ENCODE peak calls at places on chromosome 14, in four cellular contexts. T is HL-60, Z is A673, J is psoas muscle. N is an unnamed sample.

GRCh38 chr14:65167072-65167645 is 64.8 kb upstream of the MAX start:
- DNase-seq in T (no peak), Z (no peak), J (no peak), N (peak)

GRCh38 chr14:37859177-37859576 is 263.7 kb downstream of the TTC6 start:
- DNase-seq in T (no peak), Z (no peak), J (no peak), N (no peak)

GRCh38 chr14:45199246-45199645 is 53.8 kb downstream of the MIS18BP1 start:
- DNase-seq in T (no peak), Z (no peak), J (no peak), N (no peak)

GRCh38 chr14:58919262-58919661 is 269.2 kb upstream of the DAAM1 start:
- DNase-seq in T (no peak), Z (peak), J (no peak), N (no peak)

GRCh38 chr14:105473677-105474477 is 744 bp upstream of the CRIP2 start:
- DNase-seq in T (peak), Z (peak), J (peak), N (no peak)

GRCh38 chr14:54681819-54682261 is 114.9 kb downstream of the SAMD4A start:
- DNase-seq in T (no peak), Z (peak), J (no peak), N (no peak)

GRCh38 chr14:71449316-71450055 is 482.7 kb upstream of the RGS6 start:
- DNase-seq in T (no peak), Z (no peak), J (no peak), N (no peak)

GRCh38 chr14:24403294-24404013 is 4.7 kb downstream of the NYNRIN start:
- DNase-seq in T (no peak), Z (no peak), J (no peak), N (no peak)

GRCh38 chr14:27040552-27040951 is 442.7 kb upstream of the NOVA1 start:
- DNase-seq in T (no peak), Z (no peak), J (no peak), N (no peak)

GRCh38 chr14:92575061-92575772 is 61.6 kb downstream of the RIN3 start:
- DNase-seq in T (no peak), Z (no peak), J (no peak), N (no peak)
- TF ChIP-seq CTCF in T (no peak), Z (no peak), J (no peak), N (no peak)

GRCh38 chr14:100059433-100059781 is 5.8 kb upstream of the EVL start:
- DNase-seq in T (no peak), Z (no peak), J (no peak), N (no peak)

GRCh38 chr14:100056431-100056830 is 8.8 kb upstream of the EVL start:
- DNase-seq in T (no peak), Z (no peak), J (no peak), N (no peak)

GRCh38 chr14:100058777-100059432 is 6.3 kb upstream of the EVL start:
- DNase-seq in T (no peak), Z (no peak), J (no peak), N (no peak)

GRCh38 chr14:100054553-100055075 is 10.6 kb upstream of the EVL start:
- DNase-seq in T (no peak), Z (no peak), J (no peak), N (no peak)

GRCh38 chr14:100056964-100057817 is 8.0 kb upstream of the EVL start:
- DNase-seq in T (no peak), Z (peak), J (no peak), N (no peak)
- TF ChIP-seq CTCF in T (no peak), Z (peak), J (peak), N (peak)

GRCh38 chr14:23040100-23040499 is 1.9 kb upstream of the PSMB11 start:
- DNase-seq in T (no peak), Z (no peak), J (no peak), N (no peak)

GRCh38 chr14:23035303-23036164 is 834 bp upstream of the PSMB5 start:
- DNase-seq in T (no peak), Z (no peak), J (no peak), N (no peak)

GRCh38 chr14:23033801-23034497 is 751 bp downstream of the PSMB5 start:
- DNase-seq in T (no peak), Z (peak), J (no peak), N (no peak)

GRCh38 chr14:23030936-23031335 is 3.8 kb downstream of the PSMB5 start:
- DNase-seq in T (no peak), Z (no peak), J (no peak), N (no peak)

GRCh38 chr14:23034498-23035302 is at the start of gene PSMB5:
- DNase-seq in T (peak), Z (peak), J (peak), N (peak)
- TF ChIP-seq CTCF in T (no peak), Z (no peak), J (no peak), N (no peak)

DNA sequence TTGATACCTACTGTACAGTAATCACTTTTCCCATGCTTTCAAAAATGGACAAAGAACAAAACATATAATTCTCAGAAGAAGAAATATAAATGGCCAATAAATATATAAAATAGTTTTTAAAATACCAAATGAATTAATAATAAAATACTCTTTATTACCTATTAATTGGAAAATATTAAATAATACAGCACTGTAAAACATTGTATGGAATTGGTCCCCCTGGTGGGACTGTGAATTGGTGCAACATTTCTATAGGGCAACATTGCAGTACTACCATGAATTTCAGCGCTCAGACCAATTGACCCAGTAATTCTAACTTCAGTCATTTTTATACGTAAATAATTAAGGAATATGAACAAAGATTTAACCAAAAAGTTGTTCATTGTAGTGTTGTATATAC is 162.6 kb downstream of the PELI2 start:
- DNase-seq in T (no peak), Z (no peak), J (no peak), N (no peak)
- TF ChIP-seq CTCF in T (no peak), Z (peak), J (no peak), N (peak)

GRCh38 chr14:32012062-32012461 is 65.0 kb upstream of the ARHGAP5 start:
- DNase-seq in T (no peak), Z (no peak), J (no peak), N (no peak)

GRCh38 chr14:32012571-32012970 is 64.5 kb upstream of the ARHGAP5 start:
- DNase-seq in T (no peak), Z (no peak), J (no peak), N (no peak)

GRCh38 chr14:32014498-32014897 is 62.6 kb upstream of the ARHGAP5 start:
- DNase-seq in T (no peak), Z (no peak), J (no peak), N (no peak)

GRCh38 chr14:32011225-32011624 is 65.9 kb upstream of the ARHGAP5 start:
- DNase-seq in T (no peak), Z (no peak), J (no peak), N (no peak)

DNA sequence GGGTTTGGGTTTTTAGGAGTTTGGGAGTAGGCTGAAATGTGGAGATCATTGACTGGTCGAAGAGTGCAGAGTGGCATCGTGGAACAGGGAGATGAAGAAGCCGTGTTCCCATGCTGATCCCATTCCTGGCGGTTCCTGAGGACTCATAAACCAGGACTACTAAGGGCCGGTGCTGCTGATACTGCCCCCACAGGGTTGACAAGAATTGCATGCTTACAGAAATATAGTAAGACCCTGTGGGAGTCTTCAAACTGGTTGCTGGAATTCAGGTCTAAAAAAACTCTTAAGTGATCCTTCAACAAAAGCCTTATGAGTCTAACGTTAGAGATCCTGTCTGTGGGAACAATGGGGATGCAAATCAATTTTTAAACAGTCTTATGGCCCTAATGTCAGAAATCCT is 64.0 kb upstream of the ARHGAP5 start:
- DNase-seq in T (no peak), Z (peak), J (no peak), N (no peak)
- TF ChIP-seq CTCF in T (no peak), Z (peak), J (no peak), N (no peak)

DNA sequence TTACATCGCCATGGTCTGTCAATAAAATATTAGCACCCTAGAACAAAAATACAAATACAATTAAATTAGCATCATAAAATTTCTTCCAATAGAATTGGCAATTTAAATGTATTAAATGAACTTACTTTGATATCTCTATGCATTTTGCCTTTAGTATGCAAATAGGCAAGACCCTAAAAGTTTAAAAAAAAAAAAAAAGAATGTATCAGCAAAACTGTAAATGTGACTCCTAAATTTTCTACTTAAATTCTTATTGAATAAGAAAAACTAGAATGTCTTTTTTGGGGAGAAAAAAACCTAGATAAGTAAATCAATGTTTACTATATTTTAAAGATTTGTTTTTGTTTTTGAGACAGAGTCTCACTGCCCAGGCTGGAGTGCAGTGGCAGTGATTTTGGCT is 56.2 kb downstream of the MAP4K5 start:
- DNase-seq in T (no peak), Z (no peak), J (no peak), N (no peak)
- TF ChIP-seq CTCF in T (no peak), Z (no peak), J (no peak), N (no peak)

GRCh38 chr14:68822132-68822651 is 29.3 kb upstream of the ZFP36L1 start:
- DNase-seq in T (no peak), Z (no peak), J (no peak), N (no peak)
- TF ChIP-seq CTCF in T (no peak), Z (no peak), J (no peak), N (no peak)

GRCh38 chr14:22422238-22422637 is 166.8 kb downstream of the DAD1 start:
- DNase-seq in T (no peak), Z (no peak), J (no peak), N (no peak)
- TF ChIP-seq CTCF in T (no peak), Z (no peak), J (no peak), N (no peak)

N was measured in CD14-positive monocyte.